ENCODE peak calls at places on chromosome 16, in nine cellular contexts. Y is osteocyte, F is AG10803, R is ELF-1, K is PC-9, C is GM23248, H is HT1080, L is NCI-H2081, P is left colon. B is an unnamed sample.

GRCh38 chr16:87132361-87133014 is 184.7 kb downstream of the C16orf95 start:
- DNase-seq in Y (peak), F (peak), R (peak), K (no peak), C (peak), H (peak), L (no peak), P (no peak), B (no peak)

GRCh38 chr16:57610611-57611010 is 17.8 kb upstream of the ADGRG1 start:
- DNase-seq in Y (peak), F (no peak), R (no peak), K (no peak), C (no peak), H (no peak), L (no peak), P (no peak), B (no peak)

GRCh38 chr16:79415983-79416641 is 184.4 kb downstream of the MAF start:
- DNase-seq in Y (no peak), F (no peak), R (no peak), K (no peak), C (no peak), H (no peak), L (no peak), P (no peak), B (no peak)

GRCh38 chr16:89422905-89423630 is 67.3 kb downstream of the ANKRD11 start:
- DNase-seq in Y (no peak), F (peak), R (peak), K (no peak), C (peak), H (peak), L (no peak), P (no peak), B (peak)

GRCh38 chr16:48526058-48526957 is 83.7 kb downstream of the N4BP1 start:
- DNase-seq in Y (no peak), F (no peak), R (peak), K (peak), C (no peak), H (peak), L (peak), P (peak), B (no peak)

GRCh38 chr16:26856271-26856670 is 210.5 kb upstream of the C16orf82 start:
- DNase-seq in Y (peak), F (no peak), R (no peak), K (no peak), C (no peak), H (no peak), L (no peak), P (no peak), B (no peak)

GRCh38 chr16:54325616-54326265 is 39.2 kb upstream of the IRX3 start:
- DNase-seq in Y (no peak), F (no peak), R (no peak), K (no peak), C (peak), H (no peak), L (no peak), P (no peak), B (peak)

GRCh38 chr16:29824589-29825144 is 4.4 kb downstream of the MVP start:
- DNase-seq in Y (no peak), F (peak), R (no peak), K (peak), C (peak), H (peak), L (no peak), P (no peak), B (peak)

GRCh38 chr16:5024632-5025031 is 9.1 kb downstream of the NAGPA start:
- DNase-seq in Y (no peak), F (no peak), R (no peak), K (peak), C (peak), H (peak), L (peak), P (peak), B (no peak)

GRCh38 chr16:67301080-67301757 is 21.9 kb downstream of the PLEKHG4 start:
- DNase-seq in Y (no peak), F (no peak), R (no peak), K (no peak), C (peak), H (no peak), L (no peak), P (no peak), B (no peak)

GRCh38 chr16:2527071-2527783 is 4.0 kb downstream of the CEMP1 start:
- DNase-seq in Y (no peak), F (no peak), R (no peak), K (no peak), C (no peak), H (no peak), L (no peak), P (no peak), B (no peak)

GRCh38 chr16:16038950-16039349 is 89.5 kb downstream of the ABCC1 start:
- DNase-seq in Y (no peak), F (no peak), R (no peak), K (no peak), C (no peak), H (no peak), L (no peak), P (no peak), B (peak)

GRCh38 chr16:55482056-55482455 is 3.1 kb downstream of the MMP2 start:
- DNase-seq in Y (no peak), F (peak), R (no peak), K (no peak), C (peak), H (no peak), L (no peak), P (no peak), B (no peak)

GRCh38 chr16:50015631-50016030 is 9.4 kb upstream of the CNEP1R1 start:
- DNase-seq in Y (no peak), F (no peak), R (no peak), K (no peak), C (no peak), H (no peak), L (no peak), P (no peak), B (no peak)

GRCh38 chr16:28261916-28262315 is 30.4 kb upstream of the SBK1 start:
- DNase-seq in Y (no peak), F (no peak), R (no peak), K (no peak), C (no peak), H (no peak), L (no peak), P (no peak), B (no peak)

GRCh38 chr16:12532871-12533610 is 270.6 kb downstream of the CPPED1 start:
- DNase-seq in Y (no peak), F (no peak), R (no peak), K (no peak), C (no peak), H (no peak), L (no peak), P (no peak), B (no peak)

GRCh38 chr16:84226026-84226425 is 13.8 kb downstream of the KCNG4 start:
- DNase-seq in Y (no peak), F (peak), R (no peak), K (no peak), C (peak), H (no peak), L (no peak), P (no peak), B (no peak)

GRCh38 chr16:69406780-69407331 is 17.6 kb upstream of the CYB5B start:
- DNase-seq in Y (no peak), F (no peak), R (peak), K (peak), C (peak), H (peak), L (no peak), P (peak), B (peak)

GRCh38 chr16:88385112-88385594 is 2.4 kb downstream of the ZNF469 start:
- DNase-seq in Y (no peak), F (no peak), R (no peak), K (no peak), C (no peak), H (no peak), L (no peak), P (no peak), B (no peak)

GRCh38 chr16:15790458-15790857 is 66.4 kb downstream of the MYH11 start:
- DNase-seq in Y (no peak), F (no peak), R (no peak), K (no peak), C (no peak), H (no peak), L (no peak), P (no peak), B (no peak)

GRCh38 chr16:8109510-8110369 is 480.6 kb downstream of the TMEM114 start:
- DNase-seq in Y (no peak), F (no peak), R (no peak), K (no peak), C (no peak), H (peak), L (no peak), P (no peak), B (no peak)

GRCh38 chr16:73672135-73672534 is 624.2 kb upstream of the ZFHX3 start:
- DNase-seq in Y (no peak), F (no peak), R (no peak), K (no peak), C (no peak), H (no peak), L (no peak), P (no peak), B (no peak)

GRCh38 chr16:2424061-2425007 is 4.9 kb upstream of the CCNF start:
- DNase-seq in Y (no peak), F (no peak), R (no peak), K (no peak), C (no peak), H (no peak), L (no peak), P (no peak), B (no peak)

GRCh38 chr16:17467923-17468540 is 2.7 kb downstream of the XYLT1 start:
- DNase-seq in Y (no peak), F (peak), R (peak), K (no peak), C (peak), H (peak), L (peak), P (peak), B (peak)

GRCh38 chr16:11725457-11725856 is 17.2 kb downstream of the TXNDC11 start:
- DNase-seq in Y (no peak), F (no peak), R (no peak), K (no peak), C (peak), H (no peak), L (no peak), P (no peak), B (no peak)

GRCh38 chr16:30351586-30352419 is 3.3 kb downstream of the CD2BP2 start:
- DNase-seq in Y (no peak), F (peak), R (no peak), K (no peak), C (peak), H (peak), L (no peak), P (peak), B (no peak)

GRCh38 chr16:15811416-15811777 is 45.4 kb downstream of the MYH11 start:
- DNase-seq in Y (no peak), F (peak), R (no peak), K (no peak), C (peak), H (no peak), L (no peak), P (no peak), B (peak)

GRCh38 chr16:68445458-68445857 is 2.9 kb downstream of the SMPD3 start:
- DNase-seq in Y (no peak), F (no peak), R (peak), K (peak), C (peak), H (peak), L (peak), P (peak), B (peak)

GRCh38 chr16:15482068-15482747 is 47.8 kb downstream of the BMERB1 start:
- DNase-seq in Y (peak), F (peak), R (peak), K (peak), C (peak), H (peak), L (no peak), P (peak), B (no peak)

GRCh38 chr16:70412385-70412784 is 26.5 kb downstream of the ST3GAL2 start:
- DNase-seq in Y (no peak), F (no peak), R (no peak), K (no peak), C (no peak), H (no peak), L (no peak), P (no peak), B (no peak)

GRCh38 chr16:83623091-83623730 is 184.6 kb upstream of the HSBP1 start:
- DNase-seq in Y (peak), F (no peak), R (no peak), K (no peak), C (no peak), H (no peak), L (no peak), P (no peak), B (no peak)

GRCh38 chr16:57735755-57736418 is at the start of gene KATNB1:
- DNase-seq in Y (no peak), F (peak), R (no peak), K (no peak), C (no peak), H (peak), L (no peak), P (peak), B (no peak)

GRCh38 chr16:54286330-54287017 is at the start of gene IRX3:
- DNase-seq in Y (no peak), F (peak), R (peak), K (peak), C (peak), H (peak), L (peak), P (no peak), B (peak)

GRCh38 chr16:81797443-81797842 is 18.4 kb downstream of the PLCG2 start:
- DNase-seq in Y (no peak), F (no peak), R (no peak), K (no peak), C (no peak), H (no peak), L (no peak), P (peak), B (peak)

GRCh38 chr16:754208-755097 is 6.1 kb upstream of the MSLN start:
- DNase-seq in Y (no peak), F (no peak), R (no peak), K (no peak), C (no peak), H (no peak), L (no peak), P (no peak), B (peak)

GRCh38 chr16:81480856-81481821 is 36.5 kb downstream of the CMIP start:
- DNase-seq in Y (no peak), F (peak), R (no peak), K (no peak), C (peak), H (peak), L (peak), P (peak), B (peak)

GRCh38 chr16:65064131-65064530 is 57.7 kb downstream of the CDH11 start:
- DNase-seq in Y (no peak), F (no peak), R (no peak), K (no peak), C (no peak), H (no peak), L (no peak), P (no peak), B (no peak)

GRCh38 chr16:51881731-51882130 is 665.2 kb downstream of the TOX3 start:
- DNase-seq in Y (no peak), F (peak), R (no peak), K (no peak), C (no peak), H (no peak), L (no peak), P (no peak), B (no peak)

B was measured in MV-4-11.